ENCODE peak calls at places on chromosome 4, in ten cellular contexts. B, R, W, N, D, Q, L, H, I and F are unnamed samples.

GRCh38 chr4:1730532-1731135 is 9.3 kb downstream of the TACC3 start:
- DNase-seq in B (no peak), N (no peak), H (peak; percentile 47), D (no peak), R (no peak), W (no peak), L (no peak), I (no peak), Q (no peak), F (no peak)

GRCh38 chr4:138158746-138159297 is 83.3 kb downstream of the SLC7A11 start:
- DNase-seq in L (no peak), I (peak; percentile 70), H (peak; percentile 79), Q (peak; percentile 12), B (no peak), R (peak; percentile 29), D (no peak), N (no peak), W (no peak), F (no peak)

GRCh38 chr4:150283689-150284088 is 205.4 kb downstream of the DCLK2 start:
- DNase-seq in I (peak; percentile 74), D (no peak), R (peak; percentile 94), N (no peak), H (peak; percentile 77), Q (no peak), B (no peak), L (no peak), W (no peak), F (no peak)

GRCh38 chr4:85019411-85019810 is 52.9 kb upstream of the WDFY3 start:
- DNase-seq in D (no peak), N (no peak), W (no peak), Q (no peak), L (no peak), B (no peak), H (no peak), R (no peak), I (no peak), F (no peak)

GRCh38 chr4:68466751-68467150 is 19.5 kb downstream of the TMPRSS11E start:
- DNase-seq in W (no peak), D (no peak), L (no peak), Q (no peak), B (no peak), N (no peak), R (no peak), I (no peak), H (peak; percentile 51), F (no peak)

GRCh38 chr4:47217291-47217690 is 185.9 kb downstream of the GABRB1 start:
- DNase-seq in W (no peak), Q (no peak), L (no peak), I (no peak), B (no peak), R (no peak), H (no peak), D (no peak), N (no peak), F (no peak)

GRCh38 chr4:185566972-185567749 is 31.9 kb upstream of the PDLIM3 start:
- DNase-seq in L (no peak), I (no peak), D (no peak), Q (peak; percentile 90), B (no peak), N (no peak), H (peak; percentile 81), W (no peak), R (peak; percentile 31), F (no peak)

GRCh38 chr4:3513807-3514206 is 18.4 kb downstream of the LRPAP1 start:
- DNase-seq in B (no peak), R (no peak), H (no peak), D (no peak), W (no peak), I (no peak), Q (no peak), N (no peak), L (no peak), F (no peak)

GRCh38 chr4:17911608-17912007 is 100.8 kb downstream of the NCAPG start:
- DNase-seq in I (no peak), L (no peak), W (no peak), B (no peak), N (no peak), D (no peak), H (no peak), Q (no peak), R (no peak), F (no peak)